ENCODE peak calls at places on chromosomes 12 and 14, in nine cellular contexts. O is neural crest cell, W is foreskin fibroblast, F is astrocyte of the spinal cord, H is B cell, P is pancreas, N is osteoblast, D is progenitor cell of endocrine pancreas, I is colonic mucosa. E is an unnamed sample.

GRCh38 chr14:64095620-64096019 is 198.6 kb downstream of the ESR2 start:
- DNase-seq in O (no peak), W (no peak), F (peak), H (no peak), P (no peak), N (peak), D (no peak), I (no peak), E (no peak)

GRCh38 chr12:119486599-119487154 is 106.9 kb upstream of the TMEM233 start:
- DNase-seq in O (no peak), W (no peak), F (no peak), H (no peak), P (no peak), N (no peak), D (no peak), I (no peak), E (no peak)

GRCh38 chr14:76500011-76500410 is 124.1 kb downstream of the ESRRB start:
- DNase-seq in O (no peak), W (peak), F (no peak), H (no peak), P (no peak), N (peak), D (no peak), I (no peak), E (no peak)

GRCh38 chr14:53630336-53630735 is 326.3 kb downstream of the BMP4 start:
- DNase-seq in O (no peak), W (no peak), F (peak), H (no peak), P (no peak), N (no peak), D (no peak), I (no peak), E (no peak)

GRCh38 chr12:126083931-126084330 is 1018.7 kb downstream of the AACS start:
- DNase-seq in O (no peak), W (no peak), F (no peak), H (no peak), P (peak), N (no peak), D (no peak), I (no peak), E (no peak)

GRCh38 chr12:97127061-97127460 is 220.0 kb downstream of the NEDD1 start:
- DNase-seq in O (no peak), W (no peak), F (no peak), H (no peak), P (no peak), N (no peak), D (no peak), I (no peak), E (no peak)

GRCh38 chr14:65184032-65184764 is 81.9 kb upstream of the MAX start:
- DNase-seq in O (no peak), W (no peak), F (peak), H (no peak), P (no peak), N (peak), D (no peak), I (no peak), E (no peak)

GRCh38 chr12:101407054-101407437 is 526 bp downstream of the ARL1 start:
- DNase-seq in O (no peak), W (no peak), F (no peak), H (no peak), P (no peak), N (no peak), D (no peak), I (no peak), E (no peak)

GRCh38 chr14:69107407-69108003 is 45.4 kb downstream of the DCAF5 start:
- DNase-seq in O (no peak), W (peak), F (peak), H (peak), P (peak), N (no peak), D (peak), I (peak), E (no peak)

GRCh38 chr12:16606936-16607335 is 974 bp upstream of the LMO3 start:
- DNase-seq in O (peak), W (no peak), F (no peak), H (no peak), P (no peak), N (peak), D (no peak), I (no peak), E (no peak)

GRCh38 chr14:94412671-94413638 is 24.6 kb upstream of the SERPINA1 start:
- DNase-seq in O (no peak), W (no peak), F (no peak), H (no peak), P (peak), N (no peak), D (no peak), I (no peak), E (no peak)

GRCh38 chr12:88904705-88905104 is 324.4 kb upstream of the KITLG start:
- DNase-seq in O (no peak), W (no peak), F (peak), H (no peak), P (peak), N (no peak), D (no peak), I (no peak), E (no peak)

GRCh38 chr14:37594916-37595808 is at the start of the genes FOXA1 and TTC6:
- DNase-seq in O (no peak), W (no peak), F (no peak), H (peak), P (peak), N (peak), D (peak), I (peak), E (no peak)

GRCh38 chr14:47674148-47674545 is 1.3 kb downstream of the MDGA2 start:
- DNase-seq in O (peak), W (no peak), F (peak), H (no peak), P (no peak), N (peak), D (no peak), I (no peak), E (no peak)

GRCh38 chr12:45409966-45410365 is 194.1 kb downstream of the ANO6 start:
- DNase-seq in O (no peak), W (peak), F (peak), H (no peak), P (no peak), N (peak), D (no peak), I (no peak), E (no peak)

GRCh38 chr12:58314610-58315009 is 373.2 kb downstream of the ATP23 start:
- DNase-seq in O (no peak), W (peak), F (peak), H (no peak), P (no peak), N (peak), D (no peak), I (no peak), E (no peak)

GRCh38 chr12:38915783-38916182 is 10.4 kb upstream of the CPNE8 start:
- DNase-seq in O (no peak), W (no peak), F (no peak), H (no peak), P (no peak), N (no peak), D (no peak), I (no peak), E (no peak)

GRCh38 chr14:104941508-104942365 is 17.1 kb downstream of the PLD4 start:
- DNase-seq in O (no peak), W (no peak), F (no peak), H (no peak), P (no peak), N (peak), D (no peak), I (no peak), E (no peak)

GRCh38 chr12:110533607-110534006 is 31.5 kb downstream of the RAD9B start:
- DNase-seq in O (no peak), W (no peak), F (no peak), H (no peak), P (no peak), N (no peak), D (no peak), I (no peak), E (no peak)

GRCh38 chr12:29159690-29160089 is 10.6 kb downstream of the FAR2 start:
- DNase-seq in O (no peak), W (no peak), F (no peak), H (no peak), P (no peak), N (no peak), D (no peak), I (no peak), E (no peak)

GRCh38 chr12:24708718-24709117 is 240.2 kb downstream of the BCAT1 start:
- DNase-seq in O (no peak), W (no peak), F (no peak), H (no peak), P (no peak), N (no peak), D (no peak), I (no peak), E (no peak)

GRCh38 chr14:104545151-104545931 is 34.2 kb upstream of the C14orf180 start:
- DNase-seq in O (no peak), W (no peak), F (no peak), H (no peak), P (no peak), N (peak), D (no peak), I (no peak), E (no peak)

GRCh38 chr14:65434216-65434850 is 21.8 kb downstream of the FUT8 start:
- DNase-seq in O (no peak), W (no peak), F (no peak), H (no peak), P (no peak), N (peak), D (no peak), I (no peak), E (no peak)

GRCh38 chr14:105999361-106000028 is 473.1 kb downstream of the TMEM121 start:
- DNase-seq in O (peak), W (no peak), F (no peak), H (no peak), P (peak), N (peak), D (no peak), I (peak), E (no peak)

GRCh38 chr14:65164068-65164824 is 61.9 kb upstream of the MAX start:
- DNase-seq in O (peak), W (peak), F (peak), H (peak), P (peak), N (peak), D (no peak), I (peak), E (peak)

GRCh38 chr12:121427556-121428055 is 27.7 kb downstream of the RNF34 start:
- DNase-seq in O (no peak), W (no peak), F (no peak), H (no peak), P (no peak), N (no peak), D (no peak), I (no peak), E (no peak)

GRCh38 chr12:77179515-77179914 is 114.1 kb upstream of the E2F7 start:
- DNase-seq in O (no peak), W (no peak), F (no peak), H (no peak), P (no peak), N (peak), D (no peak), I (no peak), E (no peak)

GRCh38 chr14:38419579-38419978 is 163.7 kb upstream of the CLEC14A start:
- DNase-seq in O (no peak), W (no peak), F (no peak), H (no peak), P (no peak), N (no peak), D (no peak), I (no peak), E (no peak)

GRCh38 chr14:68546839-68547238 is 246.0 kb downstream of the ZFP36L1 start:
- DNase-seq in O (no peak), W (peak), F (peak), H (no peak), P (no peak), N (no peak), D (no peak), I (no peak), E (no peak)

GRCh38 chr14:96538097-96538496 is 35.9 kb downstream of the PAPOLA start:
- DNase-seq in O (no peak), W (no peak), F (no peak), H (no peak), P (no peak), N (no peak), D (no peak), I (no peak), E (no peak)

GRCh38 chr12:106106129-106106566 is 32.6 kb downstream of the NUAK1 start:
- DNase-seq in O (no peak), W (no peak), F (no peak), H (no peak), P (no peak), N (no peak), D (no peak), I (no peak), E (no peak)

GRCh38 chr12:39205969-39206368 is 237.0 kb downstream of the KIF21A start:
- DNase-seq in O (no peak), W (no peak), F (no peak), H (no peak), P (no peak), N (no peak), D (no peak), I (no peak), E (no peak)

GRCh38 chr14:55349565-55349964 is 62.1 kb downstream of the ATG14 start:
- DNase-seq in O (no peak), W (no peak), F (no peak), H (no peak), P (no peak), N (no peak), D (no peak), I (peak), E (no peak)

GRCh38 chr12:131085125-131085815 is 131.6 kb downstream of the ADGRD1 start:
- DNase-seq in O (no peak), W (no peak), F (no peak), H (no peak), P (no peak), N (peak), D (peak), I (no peak), E (no peak)

GRCh38 chr14:76419399-76419798 is 43.5 kb downstream of the ESRRB start:
- DNase-seq in O (no peak), W (no peak), F (no peak), H (no peak), P (no peak), N (no peak), D (no peak), I (no peak), E (no peak)

DNA sequence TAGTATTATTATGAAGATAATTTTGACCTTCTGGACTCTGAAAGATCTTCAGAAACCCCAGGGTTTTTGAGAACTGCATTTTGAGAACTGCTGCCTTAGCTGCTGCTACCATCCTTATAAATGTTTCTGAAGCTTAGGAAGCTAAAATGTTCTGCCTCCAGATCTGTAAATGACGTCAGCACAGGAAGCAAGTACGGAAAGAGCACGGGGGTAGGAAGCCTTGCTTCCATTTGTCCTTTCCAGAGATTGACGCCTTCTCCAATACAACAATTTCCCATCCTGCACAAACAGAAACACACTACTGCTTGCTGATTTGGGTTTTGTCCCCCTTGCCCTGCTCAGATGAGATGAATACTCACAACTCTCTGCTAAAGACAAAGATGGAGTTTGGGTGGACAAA is 17.9 kb downstream of the RAD52 start:
- DNase-seq in O (no peak), W (no peak), F (no peak), H (no peak), P (no peak), N (no peak), D (no peak), I (no peak), E (no peak)
- TF ChIP-seq CTCF in O (no peak), W (no peak), F (no peak), H (no peak), P (no peak), N (no peak), D (no peak), I (no peak), E (no peak)

GRCh38 chr12:123899368-123899767 is 73.3 kb downstream of the CCDC92 start:
- DNase-seq in O (no peak), W (no peak), F (no peak), H (no peak), P (no peak), N (no peak), D (no peak), I (no peak), E (no peak)
- TF ChIP-seq CTCF in O (no peak), W (no peak), F (no peak), H (no peak), P (no peak), N (no peak), D (no peak), I (no peak), E (no peak)

DNA sequence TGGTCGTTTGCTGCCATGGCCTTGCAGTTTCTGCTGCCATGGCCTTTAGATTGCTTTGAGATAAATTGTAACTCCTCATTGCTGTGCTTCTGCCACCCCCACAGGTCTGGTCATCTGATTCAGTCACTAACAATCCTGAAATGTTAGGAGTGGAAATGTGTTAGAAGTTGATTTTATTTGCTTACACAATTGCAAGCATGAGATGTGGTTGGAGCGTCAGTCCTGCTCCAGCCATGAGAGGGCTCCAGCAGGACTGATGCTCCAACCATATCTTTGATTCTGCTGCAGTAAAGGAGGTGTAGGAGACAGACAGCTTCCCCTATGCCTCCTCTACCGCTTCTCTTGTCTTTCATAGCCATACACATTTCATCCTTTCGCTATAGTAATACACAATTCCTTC is 226.8 kb upstream of the RGS6 start:
- DNase-seq in O (no peak), W (peak), F (no peak), H (no peak), P (no peak), N (no peak), D (no peak), I (no peak), E (no peak)
- TF ChIP-seq CTCF in O (no peak), W (no peak), F (no peak), H (no peak), P (no peak), N (peak), D (no peak), I (no peak), E (no peak)

GRCh38 chr14:66657780-66658179 is 149.8 kb downstream of the GPHN start:
- DNase-seq in O (no peak), W (no peak), F (no peak), H (no peak), P (no peak), N (no peak), D (no peak), I (no peak), E (no peak)

DNA sequence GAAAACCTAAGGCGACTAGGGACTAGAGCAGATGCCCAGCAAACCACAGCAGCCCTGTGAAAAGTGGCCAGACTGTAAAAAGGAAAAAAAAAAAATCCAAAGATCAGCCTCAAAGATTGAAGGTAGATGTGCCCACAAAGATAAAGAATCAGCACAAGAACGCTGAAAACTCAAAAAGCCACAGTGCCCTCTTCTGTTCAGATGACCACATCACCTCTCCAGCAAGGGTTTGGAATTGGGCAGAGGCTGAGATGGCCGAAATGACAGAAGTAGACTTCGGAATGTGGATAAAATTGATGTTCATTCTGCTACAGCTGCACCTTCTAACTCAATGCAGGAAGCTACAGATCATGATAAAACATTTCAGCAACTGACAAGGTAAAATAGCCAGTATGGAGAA is 154.4 kb downstream of the GPHN start:
- DNase-seq in O (no peak), W (no peak), F (no peak), H (no peak), P (no peak), N (no peak), D (no peak), I (no peak), E (no peak)
- TF ChIP-seq CTCF in O (peak), W (peak), F (peak), H (no peak), P (no peak), N (peak), D (peak), I (no peak), E (no peak)

DNA sequence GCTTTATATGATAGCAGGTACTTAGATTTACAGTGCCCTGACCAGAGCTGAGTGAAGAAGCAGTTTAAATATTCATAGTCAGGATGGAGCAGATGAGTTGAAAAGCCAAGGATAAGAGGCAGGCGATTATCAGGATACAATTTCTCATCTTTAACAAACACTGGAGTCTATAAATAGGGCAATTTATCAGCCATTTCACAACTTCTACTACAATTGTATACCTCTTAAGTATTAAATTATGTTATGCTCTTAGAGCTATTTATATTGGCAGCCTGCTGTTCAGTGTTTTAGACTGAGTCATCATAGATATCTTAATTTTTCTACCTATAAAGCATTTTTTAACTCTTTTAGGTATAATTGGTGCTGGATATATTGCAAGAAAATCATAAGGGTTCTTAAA is 360.1 kb downstream of the TRHDE start:
- DNase-seq in O (no peak), W (peak), F (peak), H (no peak), P (no peak), N (no peak), D (no peak), I (no peak), E (no peak)
- TF ChIP-seq CTCF in O (no peak), W (no peak), F (no peak), H (no peak), P (no peak), N (no peak), D (no peak), I (no peak), E (no peak)

DNA sequence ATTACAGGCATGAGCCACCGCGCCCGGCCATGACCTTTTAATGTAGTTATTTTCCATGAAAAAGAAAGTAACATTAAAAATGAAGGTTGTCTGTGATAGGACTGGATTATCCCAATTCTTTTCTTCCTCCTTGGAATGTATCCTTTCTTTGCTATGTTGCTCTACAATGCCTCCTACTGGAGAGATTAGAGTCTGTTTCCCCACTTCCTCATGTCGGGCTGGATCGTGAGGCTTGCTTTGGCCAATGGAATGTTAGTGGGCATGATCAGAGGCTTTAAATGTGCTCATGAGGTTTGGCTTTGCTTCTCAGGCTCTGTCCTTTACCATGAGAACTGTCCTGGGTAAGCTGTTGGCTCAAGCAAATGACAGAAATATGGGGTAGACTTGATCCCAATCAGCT is 34.7 kb upstream of the SOCS2 start:
- DNase-seq in O (no peak), W (no peak), F (no peak), H (no peak), P (no peak), N (no peak), D (no peak), I (no peak), E (no peak)
- TF ChIP-seq CTCF in O (no peak), W (no peak), F (no peak), H (no peak), P (no peak), N (peak), D (peak), I (no peak), E (no peak)

GRCh38 chr12:63770375-63770774 is 9.3 kb upstream of the RXYLT1 start:
- DNase-seq in O (no peak), W (no peak), F (no peak), H (no peak), P (no peak), N (no peak), D (no peak), I (no peak), E (no peak)

GRCh38 chr12:63764481-63764880 is 15.2 kb upstream of the RXYLT1 start:
- DNase-seq in O (no peak), W (no peak), F (no peak), H (no peak), P (no peak), N (no peak), D (no peak), I (no peak), E (no peak)

DNA sequence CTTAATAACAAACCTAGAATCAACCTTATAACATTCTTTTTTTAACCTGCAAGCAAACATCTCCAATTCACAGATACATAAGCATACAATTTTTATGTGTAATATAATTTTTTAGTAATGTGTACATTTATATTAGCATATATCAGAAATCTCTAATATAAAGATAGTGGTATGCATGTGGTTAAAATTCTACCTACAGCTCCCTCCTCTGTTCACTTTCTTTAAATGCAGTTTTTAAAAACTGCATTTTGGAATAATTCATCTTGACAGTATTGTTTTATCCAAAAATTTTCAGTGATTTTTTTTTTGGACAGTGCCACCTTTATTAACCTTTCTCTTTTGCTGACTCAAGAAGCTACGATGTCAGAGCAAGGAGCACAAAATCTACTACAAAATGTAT is 13.2 kb upstream of the RXYLT1 start:
- DNase-seq in O (no peak), W (no peak), F (no peak), H (no peak), P (no peak), N (no peak), D (no peak), I (no peak), E (no peak)
- TF ChIP-seq CTCF in O (no peak), W (no peak), F (peak), H (no peak), P (no peak), N (peak), D (no peak), I (no peak), E (peak)